ENCODE peak calls at places on chromosomes 4 and X, in eight cellular contexts. One of them, this sample, is unnamed.

GRCh38 chrX:129738466-129739308 is at the start of gene XPNPEP2:
- DNase-seq in brain microvascular endothelial cell: no peak
- DNase-seq in stomach: no peak
- DNase-seq in suprapubic skin: peak; percentile 65
- DNase-seq in GM23338: peak; percentile 22
- DNase-seq in psoas muscle: no peak
- DNase-seq in A549: no peak
- DNase-seq in epithelial cell of esophagus: no peak
- DNase-seq in this sample: no peak

GRCh38 chr4:168923526-168924194 is 86.4 kb downstream of the CBR4 start:
- DNase-seq in brain microvascular endothelial cell: peak; percentile 71
- DNase-seq in stomach: peak; percentile 55
- DNase-seq in suprapubic skin: no peak
- DNase-seq in GM23338: peak; percentile 94
- DNase-seq in psoas muscle: no peak
- DNase-seq in A549: peak; percentile 55
- DNase-seq in epithelial cell of esophagus: peak; percentile 76
- DNase-seq in this sample: peak; percentile 48

GRCh38 chrX:30835373-30835772 is 53.7 kb downstream of the TAB3 start:
- DNase-seq in brain microvascular endothelial cell: no peak
- DNase-seq in stomach: no peak
- DNase-seq in suprapubic skin: no peak
- DNase-seq in GM23338: no peak
- DNase-seq in psoas muscle: no peak
- DNase-seq in A549: no peak
- DNase-seq in epithelial cell of esophagus: no peak
- DNase-seq in this sample: no peak

GRCh38 chr4:188722911-188723310 is 583.7 kb downstream of the TRIML1 start:
- DNase-seq in brain microvascular endothelial cell: no peak
- DNase-seq in stomach: no peak
- DNase-seq in suprapubic skin: no peak
- DNase-seq in GM23338: no peak
- DNase-seq in psoas muscle: no peak
- DNase-seq in A549: no peak
- DNase-seq in epithelial cell of esophagus: no peak
- DNase-seq in this sample: no peak

GRCh38 chr4:67035501-67035900 is 509.8 kb downstream of the CENPC start:
- DNase-seq in brain microvascular endothelial cell: peak; percentile 96
- DNase-seq in stomach: no peak
- DNase-seq in suprapubic skin: no peak
- DNase-seq in GM23338: no peak
- DNase-seq in psoas muscle: no peak
- DNase-seq in A549: no peak
- DNase-seq in epithelial cell of esophagus: peak; percentile 86
- DNase-seq in this sample: no peak

GRCh38 chr4:127922226-127922625 is 41.5 kb downstream of the PLK4 start:
- DNase-seq in brain microvascular endothelial cell: no peak
- DNase-seq in stomach: no peak
- DNase-seq in suprapubic skin: no peak
- DNase-seq in GM23338: no peak
- DNase-seq in psoas muscle: no peak
- DNase-seq in A549: no peak
- DNase-seq in epithelial cell of esophagus: no peak
- DNase-seq in this sample: no peak

GRCh38 chrX:148270499-148270898 is 229.9 kb upstream of the AFF2 start:
- DNase-seq in brain microvascular endothelial cell: no peak
- DNase-seq in stomach: no peak
- DNase-seq in suprapubic skin: no peak
- DNase-seq in GM23338: no peak
- DNase-seq in psoas muscle: no peak
- DNase-seq in A549: no peak
- DNase-seq in epithelial cell of esophagus: no peak
- DNase-seq in this sample: no peak

GRCh38 chr4:23827971-23828680 is 61.7 kb downstream of the PPARGC1A start:
- DNase-seq in brain microvascular endothelial cell: no peak
- DNase-seq in stomach: no peak
- DNase-seq in suprapubic skin: no peak
- DNase-seq in GM23338: no peak
- DNase-seq in psoas muscle: no peak
- DNase-seq in A549: no peak
- DNase-seq in epithelial cell of esophagus: no peak
- DNase-seq in this sample: no peak

GRCh38 chr4:87444741-87445140 is 22.4 kb downstream of the NUDT9 start:
- DNase-seq in brain microvascular endothelial cell: no peak
- DNase-seq in stomach: no peak
- DNase-seq in suprapubic skin: no peak
- DNase-seq in GM23338: no peak
- DNase-seq in psoas muscle: no peak
- DNase-seq in A549: no peak
- DNase-seq in epithelial cell of esophagus: no peak
- DNase-seq in this sample: no peak

GRCh38 chr4:185717018-185717726 is 94.8 kb downstream of the SORBS2 start:
- DNase-seq in brain microvascular endothelial cell: no peak
- DNase-seq in stomach: no peak
- DNase-seq in suprapubic skin: no peak
- DNase-seq in GM23338: no peak
- DNase-seq in psoas muscle: no peak
- DNase-seq in A549: no peak
- DNase-seq in epithelial cell of esophagus: no peak
- DNase-seq in this sample: peak; percentile 15

GRCh38 chr4:8778301-8778700 is 93.3 kb downstream of the HMX1 start:
- DNase-seq in brain microvascular endothelial cell: no peak
- DNase-seq in stomach: no peak
- DNase-seq in suprapubic skin: no peak
- DNase-seq in GM23338: no peak
- DNase-seq in psoas muscle: no peak
- DNase-seq in A549: no peak
- DNase-seq in epithelial cell of esophagus: no peak
- DNase-seq in this sample: no peak

GRCh38 chr4:24968992-24969391 is 56.1 kb upstream of the CCDC149 start:
- DNase-seq in brain microvascular endothelial cell: no peak
- DNase-seq in stomach: no peak
- DNase-seq in suprapubic skin: no peak
- DNase-seq in GM23338: no peak
- DNase-seq in psoas muscle: no peak
- DNase-seq in A549: no peak
- DNase-seq in epithelial cell of esophagus: no peak
- DNase-seq in this sample: no peak

GRCh38 chr4:24969486-24969885 is 56.6 kb upstream of the CCDC149 start:
- DNase-seq in brain microvascular endothelial cell: no peak
- DNase-seq in stomach: no peak
- DNase-seq in suprapubic skin: no peak
- DNase-seq in GM23338: no peak
- DNase-seq in psoas muscle: no peak
- DNase-seq in A549: no peak
- DNase-seq in epithelial cell of esophagus: no peak
- DNase-seq in this sample: no peak

GRCh38 chr4:24971192-24971591 is 58.4 kb upstream of the CCDC149 start:
- DNase-seq in brain microvascular endothelial cell: no peak
- DNase-seq in stomach: no peak
- DNase-seq in suprapubic skin: no peak
- DNase-seq in GM23338: no peak
- DNase-seq in psoas muscle: no peak
- DNase-seq in A549: no peak
- DNase-seq in epithelial cell of esophagus: peak; percentile 86
- DNase-seq in this sample: peak; percentile 38

GRCh38 chr4:24970191-24970590 is 57.3 kb upstream of the CCDC149 start:
- DNase-seq in brain microvascular endothelial cell: no peak
- DNase-seq in stomach: no peak
- DNase-seq in suprapubic skin: no peak
- DNase-seq in GM23338: no peak
- DNase-seq in psoas muscle: no peak
- DNase-seq in A549: no peak
- DNase-seq in epithelial cell of esophagus: no peak
- DNase-seq in this sample: no peak

DNA sequence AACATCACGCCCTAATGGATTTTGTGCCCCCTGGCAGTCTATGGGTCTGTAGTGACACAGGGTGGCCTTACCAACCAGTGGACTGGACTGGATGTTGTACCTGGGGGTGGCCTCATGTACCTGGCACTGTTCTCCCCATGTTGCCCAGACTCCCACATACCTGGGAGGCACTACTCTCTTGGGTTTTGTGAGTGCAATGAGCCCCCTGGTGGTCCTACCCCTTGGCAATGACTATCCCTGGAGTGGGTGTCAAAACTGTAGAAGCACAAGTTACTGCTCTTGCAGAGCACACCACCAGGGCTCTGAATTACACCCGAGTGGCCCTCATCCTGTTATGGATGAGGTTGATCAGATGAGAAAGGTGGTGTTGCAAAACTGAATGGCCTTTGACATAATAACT is 57.8 kb upstream of the CCDC149 start:
- DNase-seq in brain microvascular endothelial cell: no peak
- DNase-seq in stomach: no peak
- DNase-seq in suprapubic skin: no peak
- DNase-seq in GM23338: no peak
- DNase-seq in psoas muscle: no peak
- DNase-seq in A549: no peak
- DNase-seq in epithelial cell of esophagus: no peak
- DNase-seq in this sample: no peak
- TF ChIP-seq CTCF in brain microvascular endothelial cell: no peak
- TF ChIP-seq CTCF in stomach: no peak
- TF ChIP-seq CTCF in suprapubic skin: no peak
- TF ChIP-seq CTCF in GM23338: peak; percentile 61
- TF ChIP-seq CTCF in psoas muscle: no peak
- TF ChIP-seq CTCF in A549: no peak
- TF ChIP-seq CTCF in epithelial cell of esophagus: no peak
- TF ChIP-seq CTCF in this sample: no peak

DNA sequence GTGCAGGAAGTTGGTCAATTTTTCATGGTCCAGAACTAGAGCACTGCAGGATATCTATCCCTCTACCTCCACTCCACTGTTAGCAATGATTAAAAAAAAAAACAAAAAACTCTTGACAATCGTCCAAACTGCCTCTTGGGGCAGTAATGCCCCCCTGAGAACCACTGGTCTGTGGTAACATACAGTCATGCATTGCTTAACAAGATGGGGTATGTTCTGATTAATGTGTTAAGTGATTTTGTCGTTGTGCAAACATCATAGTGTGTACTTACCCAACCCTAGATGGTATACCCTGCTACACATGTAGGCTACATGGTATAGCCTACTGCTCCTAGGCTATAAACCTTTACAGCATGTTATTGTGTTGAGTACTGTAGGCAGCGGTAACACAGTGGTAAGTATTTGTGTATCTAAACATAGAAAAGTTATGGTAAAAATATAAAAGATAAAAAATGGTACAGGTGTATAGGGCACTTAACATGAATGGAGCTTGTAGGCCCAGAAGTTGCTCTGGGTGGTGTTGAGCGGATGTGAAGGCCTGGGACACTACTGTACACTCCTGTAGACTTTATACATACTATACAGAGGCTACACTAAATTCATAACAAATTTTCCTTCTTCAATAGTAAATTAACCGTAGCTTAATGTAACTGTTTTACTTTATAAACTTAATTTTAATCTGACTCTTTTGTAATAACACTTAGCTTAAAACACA is 34.1 kb downstream of the ART3 start:
- DNase-seq in brain microvascular endothelial cell: no peak
- DNase-seq in stomach: no peak
- DNase-seq in suprapubic skin: no peak
- DNase-seq in GM23338: peak; percentile 46
- DNase-seq in psoas muscle: no peak
- DNase-seq in A549: no peak
- DNase-seq in epithelial cell of esophagus: peak; percentile 45
- DNase-seq in this sample: no peak
- TF ChIP-seq CTCF in brain microvascular endothelial cell: peak; percentile 26
- TF ChIP-seq CTCF in stomach: no peak
- TF ChIP-seq CTCF in suprapubic skin: no peak
- TF ChIP-seq CTCF in GM23338: peak; percentile 45
- TF ChIP-seq CTCF in psoas muscle: no peak
- TF ChIP-seq CTCF in A549: no peak
- TF ChIP-seq CTCF in epithelial cell of esophagus: no peak
- TF ChIP-seq CTCF in this sample: no peak

DNA sequence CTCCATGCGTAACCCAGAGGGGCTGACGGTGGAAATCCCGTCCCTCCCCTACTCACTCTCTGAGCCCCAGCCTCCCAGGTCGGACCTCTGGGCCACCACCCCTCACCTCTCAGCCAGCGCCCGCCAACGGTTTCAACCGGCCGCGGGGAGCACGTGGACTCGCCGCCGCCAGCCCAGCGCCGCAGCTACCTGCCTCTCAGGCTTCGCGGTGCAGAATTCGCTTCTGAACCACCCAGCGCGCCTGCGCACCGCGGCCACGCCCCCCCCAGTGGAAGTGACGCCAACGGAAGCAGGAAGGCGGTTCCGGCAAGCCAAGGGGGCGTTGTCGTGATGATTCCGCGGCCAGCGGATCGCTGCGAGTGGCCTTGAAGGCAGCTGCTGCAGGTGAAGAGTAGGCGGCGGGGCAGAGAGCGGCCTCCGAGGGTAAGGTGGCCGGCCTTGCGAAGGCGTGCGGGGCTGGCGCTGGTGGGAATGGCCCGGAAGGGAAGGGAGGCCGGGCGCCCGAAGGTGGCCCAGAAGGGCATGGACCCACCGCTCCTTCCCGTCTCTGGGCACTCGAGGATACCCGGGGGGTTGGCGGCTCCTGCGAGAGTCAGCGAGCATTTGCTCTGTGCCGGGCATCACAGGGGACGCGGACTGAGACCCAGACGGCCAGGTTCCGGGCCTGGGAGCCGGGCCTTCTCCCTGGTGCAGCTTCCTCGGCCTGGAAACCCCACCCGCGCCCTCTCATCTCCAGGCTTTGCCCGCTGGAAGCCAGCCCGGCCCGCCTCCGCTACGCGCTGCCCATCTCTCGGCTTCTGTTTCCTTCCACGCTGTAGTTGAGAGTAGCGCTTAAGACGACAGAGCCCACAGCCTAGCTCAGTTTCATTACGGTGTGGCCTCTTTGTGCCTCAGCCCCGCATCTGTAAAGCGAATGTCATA is at the start of the genes LYAR and ZBTB49:
- DNase-seq in brain microvascular endothelial cell: peak; percentile 87
- DNase-seq in stomach: peak; percentile 96
- DNase-seq in suprapubic skin: peak; percentile 96
- DNase-seq in GM23338: peak; percentile 96
- DNase-seq in psoas muscle: peak; percentile 93
- DNase-seq in A549: peak; percentile 85
- DNase-seq in epithelial cell of esophagus: peak; percentile 96
- DNase-seq in this sample: peak; percentile 94
- TF ChIP-seq CTCF in brain microvascular endothelial cell: no peak
- TF ChIP-seq CTCF in stomach: no peak
- TF ChIP-seq CTCF in suprapubic skin: no peak
- TF ChIP-seq CTCF in GM23338: no peak
- TF ChIP-seq CTCF in psoas muscle: no peak
- TF ChIP-seq CTCF in A549: no peak
- TF ChIP-seq CTCF in epithelial cell of esophagus: no peak
- TF ChIP-seq CTCF in this sample: no peak

GRCh38 chrX:21875013-21875412 is 19.2 kb downstream of the YY2 start:
- DNase-seq in brain microvascular endothelial cell: no peak
- DNase-seq in stomach: no peak
- DNase-seq in suprapubic skin: no peak
- DNase-seq in GM23338: no peak
- DNase-seq in psoas muscle: no peak
- DNase-seq in A549: no peak
- DNase-seq in epithelial cell of esophagus: no peak
- DNase-seq in this sample: no peak

GRCh38 chrX:21873063-21873785 is 17.4 kb downstream of the YY2 start:
- DNase-seq in brain microvascular endothelial cell: no peak
- DNase-seq in stomach: no peak
- DNase-seq in suprapubic skin: no peak
- DNase-seq in GM23338: no peak
- DNase-seq in psoas muscle: no peak
- DNase-seq in A549: no peak
- DNase-seq in epithelial cell of esophagus: peak; percentile 1
- DNase-seq in this sample: no peak

GRCh38 chrX:21865436-21865835 is 9.6 kb downstream of the YY2 start:
- DNase-seq in brain microvascular endothelial cell: no peak
- DNase-seq in stomach: no peak
- DNase-seq in suprapubic skin: no peak
- DNase-seq in GM23338: no peak
- DNase-seq in psoas muscle: no peak
- DNase-seq in A549: no peak
- DNase-seq in epithelial cell of esophagus: no peak
- DNase-seq in this sample: no peak

GRCh38 chrX:21870494-21870893 is 14.7 kb downstream of the YY2 start:
- DNase-seq in brain microvascular endothelial cell: no peak
- DNase-seq in stomach: no peak
- DNase-seq in suprapubic skin: no peak
- DNase-seq in GM23338: no peak
- DNase-seq in psoas muscle: no peak
- DNase-seq in A549: no peak
- DNase-seq in epithelial cell of esophagus: no peak
- DNase-seq in this sample: no peak
- TF ChIP-seq CTCF in brain microvascular endothelial cell: no peak
- TF ChIP-seq CTCF in stomach: no peak
- TF ChIP-seq CTCF in suprapubic skin: no peak
- TF ChIP-seq CTCF in GM23338: no peak
- TF ChIP-seq CTCF in psoas muscle: no peak
- TF ChIP-seq CTCF in A549: no peak
- TF ChIP-seq CTCF in epithelial cell of esophagus: no peak
- TF ChIP-seq CTCF in this sample: no peak

This sample was measured in Calu3.